ENCODE peak calls at places on chromosome 1, in five cellular contexts. C, G, L, T and A are unnamed samples.

GRCh38 chr1:64896546-64896945 is 69.8 kb downstream of the JAK1 start:
- DNase-seq in C (no peak), G (no peak), L (no peak), T (no peak), A (no peak)

GRCh38 chr1:8340456-8340855 is 22.5 kb downstream of the SLC45A1 start:
- DNase-seq in C (no peak), G (no peak), L (no peak), T (no peak), A (no peak)

GRCh38 chr1:84632975-84633427 is 57.3 kb downstream of the SSX2IP start:
- DNase-seq in C (no peak), G (no peak), L (no peak), T (no peak), A (no peak)

GRCh38 chr1:225412803-225413338 is 15.0 kb downstream of the LBR start:
- DNase-seq in C (no peak), G (no peak), L (no peak), T (no peak), A (no peak)

GRCh38 chr1:10635385-10635896 is 160.7 kb downstream of the PEX14 start:
- DNase-seq in C (no peak), G (no peak), L (no peak), T (peak), A (no peak)

GRCh38 chr1:36737767-36738166 is 255.1 kb upstream of the CSF3R start:
- DNase-seq in C (no peak), G (no peak), L (no peak), T (no peak), A (no peak)

GRCh38 chr1:116717318-116717717 is 36.9 kb upstream of the CD2 start:
- DNase-seq in C (no peak), G (no peak), L (no peak), T (no peak), A (no peak)

GRCh38 chr1:39524171-39524570 is 32.7 kb downstream of the BMP8A start:
- DNase-seq in C (no peak), G (no peak), L (no peak), T (no peak), A (no peak)

GRCh38 chr1:162070094-162070748 is 730 bp downstream of the NOS1AP start:
- DNase-seq in C (no peak), G (peak), L (no peak), T (no peak), A (no peak)

GRCh38 chr1:152946248-152946647 is 758 bp upstream of the SPRR5 start:
- DNase-seq in C (no peak), G (no peak), L (no peak), T (no peak), A (no peak)

GRCh38 chr1:36516372-36517018 is 33.8 kb upstream of the CSF3R start:
- DNase-seq in C (no peak), G (peak), L (peak), T (no peak), A (peak)

GRCh38 chr1:5745776-5746610 is 246.2 kb downstream of the NPHP4 start:
- DNase-seq in C (peak), G (peak), L (peak), T (peak), A (peak)

GRCh38 chr1:200453544-200453905 is 43.7 kb upstream of the ZNF281 start:
- DNase-seq in C (no peak), G (no peak), L (no peak), T (no peak), A (no peak)

GRCh38 chr1:204032642-204033235 is 40.2 kb upstream of the SOX13 start:
- DNase-seq in C (no peak), G (no peak), L (no peak), T (no peak), A (no peak)

GRCh38 chr1:154324669-154325582 is at the start of gene ATP8B2:
- DNase-seq in C (peak), G (peak), L (peak), T (peak), A (peak)

GRCh38 chr1:60129916-60130315 is 56.3 kb upstream of the C1orf87 start:
- DNase-seq in C (no peak), G (no peak), L (no peak), T (no peak), A (no peak)

GRCh38 chr1:199747984-199748383 is 279.5 kb upstream of the NR5A2 start:
- DNase-seq in C (no peak), G (peak), L (no peak), T (no peak), A (peak)

GRCh38 chr1:210448293-210448892 is 119.7 kb downstream of the HHAT start:
- DNase-seq in C (no peak), G (peak), L (no peak), T (no peak), A (peak)

GRCh38 chr1:47334765-47335435 is 1.3 kb downstream of the CMPK1 start:
- DNase-seq in C (no peak), G (no peak), L (no peak), T (no peak), A (no peak)

GRCh38 chr1:39575191-39576015 is 1.2 kb downstream of the PABPC4 start:
- DNase-seq in C (peak), G (no peak), L (peak), T (peak), A (peak)

GRCh38 chr1:100924212-100924611 is 28.3 kb downstream of the SLC30A7 start:
- DNase-seq in C (peak), G (no peak), L (no peak), T (no peak), A (no peak)

GRCh38 chr1:29339176-29339575 is 102.9 kb downstream of the PTPRU start:
- DNase-seq in C (no peak), G (no peak), L (no peak), T (no peak), A (no peak)

GRCh38 chr1:58948671-58949070 is 164.8 kb upstream of the JUN start:
- DNase-seq in C (no peak), G (no peak), L (no peak), T (no peak), A (no peak)

GRCh38 chr1:56434025-56434424 is 145.3 kb downstream of the PLPP3 start:
- DNase-seq in C (no peak), G (no peak), L (no peak), T (no peak), A (no peak)

GRCh38 chr1:202288177-202288576 is 53.6 kb downstream of the UBE2T start:
- DNase-seq in C (no peak), G (no peak), L (no peak), T (no peak), A (no peak)

GRCh38 chr1:213337025-213337678 is 286.1 kb downstream of the RPS6KC1 start:
- DNase-seq in C (no peak), G (no peak), L (no peak), T (no peak), A (no peak)

GRCh38 chr1:111628153-111628552 is 8.6 kb downstream of the RAP1A start:
- DNase-seq in C (no peak), G (no peak), L (no peak), T (no peak), A (no peak)

GRCh38 chr1:51422367-51423097 is 92.2 kb upstream of the TTC39A start:
- DNase-seq in C (no peak), G (no peak), L (no peak), T (no peak), A (no peak)

GRCh38 chr1:205328476-205328875 is 6.9 kb upstream of the NUAK2 start:
- DNase-seq in C (no peak), G (no peak), L (no peak), T (no peak), A (no peak)

GRCh38 chr1:154863702-154864174 is 6.3 kb downstream of the KCNN3 start:
- DNase-seq in C (no peak), G (no peak), L (no peak), T (no peak), A (peak)

GRCh38 chr1:75615664-75616435 is 4.9 kb upstream of the SLC44A5 start:
- DNase-seq in C (no peak), G (no peak), L (no peak), T (peak), A (peak)

GRCh38 chr1:45327644-45328515 is 1.2 kb downstream of the HPDL start:
- DNase-seq in C (no peak), G (no peak), L (no peak), T (no peak), A (no peak)

GRCh38 chr1:5430911-5431310 is 561.3 kb downstream of the NPHP4 start:
- DNase-seq in C (no peak), G (peak), L (no peak), T (no peak), A (peak)